ENCODE peak calls at places on chromosomes 13 and 19, in eight cellular contexts. Q is K562, V is astrocyte, N is mesenchymal stem cell, S is fibroblast of lung, W is H9, D is neuronal stem cell, X is neural progenitor cell. O is an unnamed sample.

GRCh38 chr13:104875008-104875762 is 1660.3 kb downstream of the EFNB2 start:
- DNase-seq in Q (no peak), V (no peak), N (peak; percentile 6), S (no peak), W (no peak), D (no peak), X (no peak), O (no peak)

GRCh38 chr19:18733196-18733647 is 49.7 kb downstream of the CRTC1 start:
- DNase-seq in Q (no peak), V (peak; percentile 65), N (peak; percentile 92), S (peak; percentile 70), W (no peak), D (no peak), X (no peak), O (no peak)

GRCh38 chr19:44021221-44021620 is 4.0 kb upstream of the ZNF222 start:
- DNase-seq in Q (no peak), V (no peak), N (no peak), S (no peak), W (no peak), D (no peak), X (no peak), O (no peak)

GRCh38 chr19:16619456-16619855 is 8.5 kb downstream of the MED26 start:
- DNase-seq in Q (no peak), V (no peak), N (no peak), S (peak; percentile 14), W (no peak), D (no peak), X (no peak), O (no peak)

GRCh38 chr13:29594710-29595379 is 643 bp downstream of the SLC7A1 start:
- DNase-seq in Q (peak; percentile 52), V (peak; percentile 51), N (peak; percentile 74), S (peak; percentile 64), W (no peak), D (peak; percentile 29), X (peak; percentile 57), O (peak; percentile 72)

GRCh38 chr19:48798937-48799336 is 11.9 kb downstream of the BCAT2 start:
- DNase-seq in Q (no peak), V (no peak), N (peak; percentile 39), S (peak; percentile 44), W (peak; percentile 83), D (no peak), X (peak; percentile 51), O (peak; percentile 86)

GRCh38 chr13:50241479-50241878 is 226.2 kb downstream of the KCNRG start:
- DNase-seq in Q (no peak), V (no peak), N (peak; percentile 42), S (no peak), W (no peak), D (no peak), X (no peak), O (no peak)

GRCh38 chr19:14940266-14940665 is 1.0 kb upstream of the OR7C2 start:
- DNase-seq in Q (no peak), V (no peak), N (no peak), S (no peak), W (no peak), D (no peak), X (no peak), O (no peak)

GRCh38 chr19:14003279-14004051 is 2.7 kb downstream of the RFX1 start:
- DNase-seq in Q (no peak), V (no peak), N (no peak), S (no peak), W (no peak), D (no peak), X (no peak), O (no peak)

GRCh38 chr19:45424191-45425058 is 708 bp upstream of the ERCC1 start:
- DNase-seq in Q (peak; percentile 78), V (peak; percentile 95), N (peak; percentile 99), S (peak; percentile 97), W (peak; percentile 86), D (no peak), X (peak; percentile 51), O (peak; percentile 89)

GRCh38 chr19:42052241-42052863 is 17.7 kb downstream of the GRIK5 start:
- DNase-seq in Q (no peak), V (no peak), N (no peak), S (no peak), W (no peak), D (no peak), X (no peak), O (no peak)
- H3K9ac ChIP-seq in Q (no peak overlapping the region), V (no peak overlapping the region), N (no peak overlapping the region), S (no peak overlapping the region), W (no peak overlapping the region), D (peak overlapping the region; percentile 32), X (no peak overlapping the region), O (no peak overlapping the region)

GRCh38 chr13:112894673-112895481 is 74.1 kb upstream of the MCF2L start:
- DNase-seq in Q (no peak), V (no peak), N (no peak), S (no peak), W (peak; percentile 87), D (peak; percentile 39), X (peak; percentile 73), O (peak; percentile 87)

GRCh38 chr13:112891477-112892401 is 77.3 kb upstream of the MCF2L start:
- DNase-seq in Q (no peak), V (no peak), N (no peak), S (no peak), W (peak; percentile 63), D (peak; percentile 76), X (peak; percentile 95), O (peak; percentile 75)

GRCh38 chr13:112894423-112894672 is 74.7 kb upstream of the MCF2L start:
- DNase-seq in Q (no peak), V (no peak), N (no peak), S (no peak), W (no peak), D (no peak), X (no peak), O (no peak)

GRCh38 chr13:112893570-112894422 is 75.2 kb upstream of the MCF2L start:
- DNase-seq in Q (peak; percentile 84), V (no peak), N (peak; percentile 71), S (no peak), W (peak; percentile 88), D (peak; percentile 83), X (peak; percentile 92), O (peak; percentile 93)

GRCh38 chr13:112892759-112893569 is 76.0 kb upstream of the MCF2L start:
- DNase-seq in Q (no peak), V (no peak), N (no peak), S (no peak), W (no peak), D (peak; percentile 18), X (peak; percentile 46), O (peak; percentile 81)
- H3K9ac ChIP-seq in Q (no peak overlapping the region), V (no peak overlapping the region), N (no peak overlapping the region), S (no peak overlapping the region), W (no peak overlapping the region), D (no peak overlapping the region), X (no peak overlapping the region), O (peak overlapping the region; percentile 80)

GRCh38 chr13:75195479-75196111 is 286.4 kb downstream of the TBC1D4 start:
- DNase-seq in Q (no peak), V (no peak), N (no peak), S (no peak), W (no peak), D (peak; percentile 61), X (peak; percentile 79), O (peak; percentile 40)
- H3K9ac ChIP-seq in Q (no peak overlapping the region), V (no peak overlapping the region), N (no peak overlapping the region), S (no peak overlapping the region), W (no peak overlapping the region), D (no peak overlapping the region), X (no peak overlapping the region), O (no peak overlapping the region)

GRCh38 chr19:36665832-36666231 is 805 bp downstream of the ZNF461 start:
- DNase-seq in Q (no peak), V (no peak), N (no peak), S (no peak), W (no peak), D (no peak), X (no peak), O (no peak)
- H3K9ac ChIP-seq in Q (no peak overlapping the region), V (peak overlapping the region; percentile 83), N (peak overlapping the region; percentile 99), S (no peak overlapping the region), W (no peak overlapping the region), D (no peak overlapping the region), X (peak overlapping the region; percentile 61), O (peak overlapping the region; percentile 94)